ENCODE peak calls at places on chromosomes 12 and 14, in four cellular contexts. Q is fibroblast of the aortic adventitia, A is neural progenitor cell, L is colonic mucosa. D is an unnamed sample.

GRCh38 chr14:68510201-68510600 is 282.7 kb downstream of the ZFP36L1 start:
- DNase-seq in Q (peak), A (no peak), L (no peak), D (no peak)

GRCh38 chr12:46549527-46550265 is 177.1 kb upstream of the SLC38A2 start:
- DNase-seq in Q (peak), A (no peak), L (no peak), D (peak)

GRCh38 chr12:101038289-101038871 is 171.7 kb downstream of the SLC5A8 start:
- DNase-seq in Q (peak), A (no peak), L (no peak), D (no peak)

GRCh38 chr14:45972416-45972815 is 679.2 kb downstream of the RPL10L start:
- DNase-seq in Q (no peak), A (no peak), L (no peak), D (no peak)

GRCh38 chr12:41619705-41620104 is 431.6 kb downstream of the PDZRN4 start:
- DNase-seq in Q (no peak), A (peak), L (no peak), D (no peak)

GRCh38 chr12:50862316-50862715 is 19.6 kb downstream of the TMPRSS12 start:
- DNase-seq in Q (peak), A (no peak), L (no peak), D (peak)

GRCh38 chr12:117370588-117370987 is 9.2 kb upstream of the NOS1 start:
- DNase-seq in Q (no peak), A (no peak), L (no peak), D (no peak)

GRCh38 chr12:94704452-94704871 is 54.1 kb upstream of the TMCC3 start:
- DNase-seq in Q (peak), A (no peak), L (no peak), D (peak)

GRCh38 chr12:93020998-93021597 is 92.0 kb upstream of the EEA1 start:
- DNase-seq in Q (peak), A (no peak), L (no peak), D (no peak)

GRCh38 chr14:74973003-74973614 is 17.7 kb upstream of the PGF start:
- DNase-seq in Q (no peak), A (no peak), L (no peak), D (no peak)

GRCh38 chr14:95527392-95528002 is 7.4 kb upstream of the GLRX5 start:
- DNase-seq in Q (peak), A (peak), L (peak), D (peak)

GRCh38 chr12:66055837-66056319 is 74.7 kb downstream of the LLPH start:
- DNase-seq in Q (peak), A (no peak), L (no peak), D (peak)

GRCh38 chr14:76985540-76986260 is 42.8 kb downstream of the IRF2BPL start:
- DNase-seq in Q (no peak), A (peak), L (no peak), D (no peak)

GRCh38 chr12:54587315-54587821 is 1.1 kb downstream of the PPP1R1A start:
- DNase-seq in Q (no peak), A (no peak), L (no peak), D (no peak)

GRCh38 chr12:20474443-20474842 is 106.1 kb downstream of the PDE3A start:
- DNase-seq in Q (peak), A (no peak), L (no peak), D (no peak)

GRCh38 chr12:67578976-67579661 is 69.4 kb upstream of the DYRK2 start:
- DNase-seq in Q (no peak), A (no peak), L (no peak), D (no peak)

GRCh38 chr12:71646512-71646911 is 17.1 kb downstream of the ZFC3H1 start:
- DNase-seq in Q (no peak), A (no peak), L (no peak), D (no peak)

GRCh38 chr12:99057670-99058069 is 412.6 kb downstream of the APAF1 start:
- DNase-seq in Q (no peak), A (no peak), L (no peak), D (no peak)

GRCh38 chr12:123115409-123116111 is 35.3 kb downstream of the PITPNM2 start:
- DNase-seq in Q (peak), A (no peak), L (no peak), D (peak)

DNA sequence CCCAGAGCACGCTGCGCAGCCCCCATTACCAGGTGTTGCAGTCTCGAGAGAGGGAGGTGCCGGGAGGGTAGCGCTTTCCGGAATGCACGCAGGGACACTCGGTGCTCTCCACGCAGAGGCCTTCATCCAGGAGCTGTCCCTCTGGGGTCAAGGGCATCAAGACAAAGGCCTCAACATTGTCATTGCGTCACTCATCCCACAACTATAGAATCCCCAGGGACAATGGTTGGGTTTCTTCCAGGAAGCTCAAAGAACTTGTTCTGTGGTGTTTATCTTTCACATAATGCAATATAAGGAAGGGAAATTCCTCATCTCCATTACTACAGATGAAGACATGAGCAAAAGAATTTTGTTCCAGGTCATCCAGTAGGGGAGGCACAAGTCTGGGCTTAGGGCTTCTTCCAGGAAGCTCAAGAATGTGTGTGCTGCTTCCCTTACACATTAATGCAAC is 52.1 kb downstream of the VWF start:
- DNase-seq in Q (peak), A (no peak), L (no peak), D (peak)
- TF ChIP-seq CTCF in Q (peak), A (no peak), L (no peak), D (no peak)

DNA sequence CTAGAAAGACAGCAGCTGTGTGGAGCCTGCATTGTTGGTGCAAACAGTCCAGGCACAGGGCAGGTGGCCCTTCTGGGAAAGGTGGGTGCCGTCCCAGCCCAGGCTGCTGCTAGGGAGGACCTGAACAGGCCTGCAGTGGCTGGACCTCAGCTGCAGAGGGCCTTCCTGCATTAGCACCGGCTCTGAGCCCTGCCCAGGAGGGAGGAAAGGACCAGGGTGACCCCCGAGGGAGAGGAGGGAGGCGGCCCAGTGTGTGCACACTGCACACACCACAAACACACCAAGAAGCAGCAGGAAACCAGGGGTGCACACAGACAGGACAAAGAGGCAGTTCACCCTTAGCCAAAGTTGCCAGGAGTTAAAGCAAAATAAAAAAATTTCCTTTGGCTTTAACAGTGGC is 8.0 kb upstream of the PGAM5 start:
- DNase-seq in Q (no peak), A (no peak), L (no peak), D (no peak)
- TF ChIP-seq CTCF in Q (no peak), A (no peak), L (no peak), D (no peak)

GRCh38 chr14:54647378-54647777 is 80.5 kb downstream of the SAMD4A start:
- DNase-seq in Q (no peak), A (no peak), L (no peak), D (no peak)
- TF ChIP-seq CTCF in Q (no peak), A (no peak), L (no peak), D (no peak)

DNA sequence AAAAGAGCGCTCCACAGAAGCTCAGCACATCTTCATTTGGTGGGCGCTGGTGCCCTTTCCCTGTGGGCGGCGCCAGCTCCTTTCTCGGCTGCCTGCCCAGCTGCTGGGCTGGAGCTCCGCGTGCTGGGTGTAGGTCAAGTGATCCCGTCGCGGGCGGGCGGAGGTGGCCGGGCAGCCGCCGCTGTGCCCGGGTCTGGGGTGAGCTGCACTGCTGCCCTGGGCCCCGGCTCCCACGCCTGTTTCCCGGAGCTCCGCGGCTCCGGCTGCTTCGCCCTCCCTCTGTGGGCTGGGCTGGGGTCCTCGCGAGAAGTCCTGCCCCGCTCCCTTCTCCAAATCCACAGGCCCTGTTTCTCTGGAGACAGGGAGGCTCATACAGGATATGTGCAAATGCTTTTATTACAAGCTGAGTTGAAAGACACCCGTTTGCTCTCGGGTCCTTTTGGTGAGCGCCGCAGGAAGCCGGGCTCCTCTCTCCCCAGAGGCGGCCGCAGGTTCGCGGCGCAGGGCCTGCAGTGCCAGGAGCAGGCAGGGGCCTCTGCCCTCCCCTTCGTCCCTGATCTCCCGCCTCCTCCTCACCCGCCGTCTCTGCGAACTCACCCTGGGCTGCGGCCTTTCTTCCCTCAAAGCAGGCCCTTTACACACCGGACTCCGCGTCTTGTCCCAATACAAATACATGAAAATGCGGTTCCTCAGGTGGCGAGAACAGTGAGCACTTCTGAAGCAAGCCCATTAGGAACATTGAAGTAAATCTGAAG is 67.8 kb upstream of the CAPRIN2 start:
- DNase-seq in Q (peak), A (peak), L (peak), D (peak)
- TF ChIP-seq CTCF in Q (no peak), A (no peak), L (no peak), D (no peak)

GRCh38 chr14:35144029-35144428 is 21.7 kb downstream of the PRORP start:
- DNase-seq in Q (no peak), A (no peak), L (no peak), D (no peak)

GRCh38 chr14:35146711-35147149 is 24.4 kb downstream of the PRORP start:
- DNase-seq in Q (no peak), A (no peak), L (no peak), D (no peak)

GRCh38 chr14:35138585-35138984 is 16.2 kb downstream of the PRORP start:
- DNase-seq in Q (no peak), A (no peak), L (no peak), D (no peak)

GRCh38 chr14:35140718-35141581 is 18.6 kb downstream of the PRORP start:
- DNase-seq in Q (peak), A (no peak), L (no peak), D (no peak)
- TF ChIP-seq CTCF in Q (peak), A (no peak), L (peak), D (peak)

GRCh38 chr14:87975636-87976035 is 17.3 kb downstream of the GALC start:
- DNase-seq in Q (no peak), A (no peak), L (no peak), D (no peak)

DNA sequence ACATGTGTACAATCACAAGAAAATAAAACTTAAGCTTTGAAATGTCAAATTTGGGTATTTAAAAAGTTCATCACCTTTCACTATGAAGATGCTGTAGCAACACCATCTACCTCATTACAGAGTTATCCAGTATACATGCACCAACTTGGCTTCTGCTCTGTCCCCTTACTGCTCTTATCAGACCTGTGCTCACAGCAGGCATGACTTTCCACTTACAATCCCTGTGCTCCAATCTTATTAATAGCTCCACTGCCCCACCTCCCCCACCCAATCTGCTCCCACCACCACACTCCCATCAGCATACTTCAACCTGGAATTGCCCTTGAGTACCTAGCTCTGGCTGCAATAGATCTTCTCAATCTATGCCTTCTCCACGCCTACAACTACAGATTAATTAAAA is 13.3 kb downstream of the GALC start:
- DNase-seq in Q (no peak), A (no peak), L (no peak), D (no peak)
- TF ChIP-seq CTCF in Q (no peak), A (no peak), L (no peak), D (no peak)

GRCh38 chr14:72416892-72417291 is 477.0 kb downstream of the DPF3 start:
- DNase-seq in Q (no peak), A (no peak), L (no peak), D (no peak)
- TF ChIP-seq CTCF in Q (no peak), A (peak), L (no peak), D (no peak)

D was measured in MCF 10A.